ENCODE peak calls at places on chromosomes 3 and 15, in five cellular contexts. W, O, I, T and D are unnamed samples.

GRCh38 chr15:85030301-85031049 is 48.8 kb downstream of the PDE8A start:
- DNase-seq in O (no peak), W (no peak), T (no peak), I (no peak), D (no peak)

GRCh38 chr3:133384331-133385027 is 15.4 kb upstream of the BFSP2 start:
- DNase-seq in I (no peak), T (no peak), W (no peak), O (no peak), D (peak)

GRCh38 chr3:72144773-72145505 is 360.0 kb upstream of the PROK2 start:
- DNase-seq in W (no peak), O (no peak), T (no peak), I (no peak), D (no peak)

GRCh38 chr15:50353251-50353998 is 1.6 kb downstream of the GABPB1 start:
- DNase-seq in O (no peak), I (no peak), W (no peak), T (no peak), D (no peak)

GRCh38 chr3:32347286-32348125 is 44.1 kb upstream of the CMTM7 start:
- DNase-seq in O (no peak), I (no peak), W (no peak), T (no peak), D (no peak)

GRCh38 chr3:21672303-21672702 is 78.7 kb downstream of the ZNF385D start:
- DNase-seq in I (no peak), W (no peak), T (no peak), O (no peak), D (no peak)

GRCh38 chr15:75456710-75457109 is 5.2 kb upstream of the SIN3A start:
- DNase-seq in I (no peak), T (no peak), O (no peak), W (no peak), D (no peak)

GRCh38 chr15:60798821-60799220 is 319.9 kb upstream of the ICE2 start:
- DNase-seq in O (no peak), W (no peak), I (no peak), T (no peak), D (no peak)

GRCh38 chr3:53102601-53103147 is 27.6 kb downstream of the RFT1 start:
- DNase-seq in I (peak), W (no peak), O (no peak), T (no peak), D (no peak)

GRCh38 chr3:122609798-122610559 is 32.5 kb downstream of the PARP15 start:
- DNase-seq in W (no peak), T (no peak), O (no peak), I (no peak), D (no peak)

GRCh38 chr3:194141415-194142155 is 5.6 kb downstream of the HES1 start:
- DNase-seq in W (peak), O (no peak), T (peak), I (peak), D (peak)

GRCh38 chr3:63405882-63406281 is 127.8 kb downstream of the SYNPR start:
- DNase-seq in I (no peak), T (no peak), W (no peak), O (no peak), D (no peak)

GRCh38 chr3:11845661-11846060 is 1.0 kb downstream of the TAMM41 start:
- DNase-seq in O (no peak), W (peak), I (no peak), T (no peak), D (no peak)

GRCh38 chr3:101567528-101568317 is 6.1 kb downstream of the TRMT10C start:
- DNase-seq in T (no peak), W (no peak), O (no peak), I (no peak), D (no peak)

GRCh38 chr3:52574056-52574965 is 37.9 kb downstream of the UQCC5 start:
- DNase-seq in O (no peak), I (no peak), T (no peak), W (no peak), D (no peak)

GRCh38 chr3:171622126-171622525 is 161.9 kb upstream of the TNIK start:
- DNase-seq in I (no peak), T (no peak), O (no peak), W (no peak), D (no peak)